ENCODE peak calls at places on chromosome 12, in ten cellular contexts. B, X, P, N, F, C, E, T, U and G are unnamed samples. For H3K4me1, the result is how much of the 10 kb centered on the place peaks cover.

GRCh38 chr12:43847427-43847826 is 11.5 kb downstream of the TMEM117 start:
- DNase-seq in U (no peak), X (no peak), E (no peak), C (no peak), N (no peak), F (no peak), B (no peak), P (no peak), T (no peak), G (no peak)

GRCh38 chr12:13061377-13061776 is 17.2 kb downstream of the FAM234B start:
- DNase-seq in E (no peak), C (no peak), U (no peak), P (no peak), X (no peak), N (no peak), T (no peak), F (peak), B (no peak), G (no peak)

GRCh38 chr12:86727151-86727550 is 471.0 kb upstream of the MGAT4C start:
- DNase-seq in X (no peak), E (no peak), F (no peak), N (no peak), T (no peak), U (no peak), B (no peak), C (no peak), P (no peak), G (no peak)

GRCh38 chr12:107619831-107620230 is 65.8 kb upstream of the PWP1 start:
- DNase-seq in U (no peak), X (no peak), C (no peak), F (no peak), B (no peak), P (no peak), T (no peak), N (no peak), E (no peak), G (no peak)

GRCh38 chr12:85658236-85658635 is 178.0 kb downstream of the RASSF9 start:
- DNase-seq in F (peak), U (no peak), N (no peak), X (no peak), C (no peak), E (no peak), P (no peak), T (no peak), B (no peak), G (no peak)

GRCh38 chr12:111034911-111035577 is 114.7 kb upstream of the MYL2 start:
- DNase-seq in B (no peak), F (no peak), E (no peak), U (no peak), P (no peak), N (peak), C (peak), T (no peak), X (no peak), G (peak)

GRCh38 chr12:2959194-2959507 is at the start of gene TEAD4:
- DNase-seq in B (peak), F (peak), P (peak), C (peak), E (no peak), T (no peak), X (peak), N (peak), U (peak), G (no peak)

GRCh38 chr12:41264281-41264680 is 76.2 kb downstream of the PDZRN4 start:
- DNase-seq in B (no peak), P (no peak), X (no peak), E (no peak), F (no peak), U (no peak), C (peak), T (no peak), N (peak), G (no peak)

GRCh38 chr12:87728936-87729593 is 300.1 kb downstream of the C12orf50 start:
- DNase-seq in N (no peak), U (no peak), E (no peak), X (no peak), P (no peak), T (no peak), C (no peak), F (no peak), B (no peak), G (no peak)

GRCh38 chr12:81077686-81078441 is at the start of gene ACSS3:
- DNase-seq in F (no peak), B (no peak), C (peak), X (no peak), P (peak), N (peak), U (peak), E (peak), T (peak), G (no peak)

GRCh38 chr12:12483438-12483837 is 79.2 kb downstream of the DUSP16 start:
- DNase-seq in B (no peak), X (no peak), F (no peak), C (no peak), U (no peak), T (no peak), N (no peak), E (no peak), P (no peak), G (no peak)

GRCh38 chr12:86660488-86661171 is 404.4 kb upstream of the MGAT4C start:
- DNase-seq in T (no peak), E (no peak), X (no peak), N (no peak), B (peak), C (no peak), F (no peak), P (no peak), U (no peak), G (no peak)

GRCh38 chr12:123748661-123749060 is 13.4 kb upstream of the DNAH10 start:
- DNase-seq in F (no peak), N (no peak), T (no peak), B (no peak), C (no peak), U (no peak), E (no peak), P (no peak), X (no peak), G (no peak)

GRCh38 chr12:5318874-5319273 is 113.0 kb upstream of the NTF3 start:
- DNase-seq in P (no peak), T (no peak), C (no peak), B (peak), F (no peak), U (no peak), N (no peak), E (no peak), X (peak), G (no peak)

GRCh38 chr12:131487379-131488129 is 223.3 kb upstream of the SFSWAP start:
- DNase-seq in F (no peak), C (no peak), P (no peak), X (no peak), N (no peak), T (no peak), B (no peak), U (no peak), E (no peak), G (no peak)

GRCh38 chr12:104671407-104672095 is 214.8 kb downstream of the CHST11 start:
- DNase-seq in B (peak), P (peak), C (no peak), E (peak), U (peak), X (peak), N (peak), F (peak), T (peak), G (peak)
- H3K4me3 ChIP-seq in B (peak), P (no peak), C (no peak), E (no peak), U (no peak), X (no peak), N (no peak), F (no peak), T (no peak), G (no peak)

GRCh38 chr12:49740930-49741881 is at the start of gene TMBIM6:
- DNase-seq in U (peak), F (peak), N (peak), P (peak), C (peak), X (peak), E (peak), T (peak), B (peak), G (peak)

GRCh38 chr12:49748306-49748705 is 6.9 kb downstream of the TMBIM6 start:
- DNase-seq in B (no peak), X (no peak), U (no peak), P (no peak), T (no peak), F (no peak), N (no peak), E (no peak), C (no peak), G (no peak)

GRCh38 chr12:49748800-49749199 is 7.4 kb downstream of the TMBIM6 start:
- DNase-seq in E (no peak), T (no peak), B (no peak), P (no peak), X (no peak), C (no peak), U (no peak), F (no peak), N (no peak), G (no peak)

GRCh38 chr12:49741882-49742620 is 694 bp downstream of the TMBIM6 start:
- DNase-seq in X (peak), C (peak), U (peak), N (peak), F (peak), P (peak), E (peak), B (peak), T (peak), G (peak)

GRCh38 chr12:49744363-49744885 is 3.1 kb downstream of the TMBIM6 start:
- DNase-seq in E (no peak), C (no peak), X (no peak), P (no peak), N (no peak), T (no peak), B (no peak), U (no peak), F (peak), G (no peak)
- H3K4me1 ChIP-seq in E (half or more), C (under half), X (half or more), P (half or more), N (under half), T (under half), B (under half), U (half or more), F (under half), G (half or more)

GRCh38 chr12:120098756-120099470 is 17.6 kb downstream of the RAB35 start:
- DNase-seq in E (no peak), B (no peak), T (no peak), N (no peak), P (no peak), X (no peak), C (no peak), F (no peak), U (no peak), G (no peak)

GRCh38 chr12:120095356-120096135 is 21.0 kb downstream of the RAB35 start:
- DNase-seq in T (no peak), P (no peak), U (no peak), E (no peak), B (no peak), F (no peak), C (peak), N (no peak), X (no peak), G (no peak)

GRCh38 chr12:120093592-120094355 is 22.8 kb downstream of the RAB35 start:
- DNase-seq in P (no peak), C (peak), E (no peak), X (no peak), T (no peak), N (peak), F (peak), U (no peak), B (no peak), G (no peak)

GRCh38 chr12:120094485-120094884 is 22.1 kb downstream of the RAB35 start:
- DNase-seq in B (no peak), T (no peak), U (no peak), N (peak), X (no peak), P (no peak), E (no peak), C (no peak), F (no peak), G (no peak)

DNA sequence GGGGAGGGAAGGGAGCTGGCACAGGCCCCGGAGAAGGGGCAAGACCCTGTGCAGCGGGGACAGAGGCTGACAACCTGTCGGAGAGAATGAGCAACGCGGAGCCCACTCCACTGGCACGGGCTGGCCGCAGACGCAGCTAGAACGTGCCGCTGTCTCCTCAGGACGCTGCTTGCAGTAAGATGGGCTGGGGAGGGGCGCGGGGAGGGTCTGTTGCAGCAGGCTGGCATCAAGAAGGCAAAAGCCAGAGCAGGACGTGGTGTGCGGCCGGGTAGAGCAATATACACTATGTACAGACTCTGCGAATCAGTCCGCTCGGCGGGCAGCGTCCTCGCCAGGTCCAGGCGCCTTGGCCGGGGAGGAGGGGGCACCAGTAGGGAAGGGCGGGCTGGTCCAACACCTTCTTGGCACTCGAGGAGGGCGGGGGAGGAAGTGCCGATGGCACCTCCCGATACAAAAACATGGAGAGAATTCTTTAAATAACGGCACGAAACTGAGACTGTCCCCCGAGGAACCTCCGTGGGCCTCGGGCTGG is 19.8 kb downstream of the RAB35 start:
- DNase-seq in E (no peak), T (no peak), B (no peak), P (no peak), X (no peak), F (no peak), C (no peak), U (no peak), N (no peak), G (no peak)
- TF ChIP-seq POLR2AphosphoS5 in E (no peak), T (no peak), B (no peak), P (no peak), X (no peak), F (no peak), C (no peak), U (no peak), N (no peak), G (no peak)

GRCh38 chr12:53968214-53969127 is 4.5 kb upstream of the HOXC11 start:
- DNase-seq in U (no peak), E (no peak), P (no peak), B (no peak), T (no peak), C (no peak), F (no peak), X (no peak), N (no peak), G (peak)
- H3K4me3 ChIP-seq in U (no peak), E (no peak), P (no peak), B (no peak), T (no peak), C (no peak), F (no peak), X (no peak), N (no peak), G (no peak)

GRCh38 chr12:132501189-132501940 is 11.4 kb downstream of the FBRSL1 start:
- DNase-seq in B (no peak), T (no peak), P (no peak), N (no peak), E (no peak), F (peak), C (no peak), X (no peak), U (no peak), G (no peak)
- H3K4me1 ChIP-seq in B (under half), T (under half), P (half or more), N (under half), E (half or more), F (under half), C (under half), X (half or more), U (half or more), G (half or more)

GRCh38 chr12:64633940-64634337 is 23.6 kb downstream of the RASSF3 start:
- DNase-seq in U (peak), X (peak), P (peak), F (peak), E (no peak), B (no peak), C (no peak), N (no peak), T (peak), G (no peak)
- TF ChIP-seq POLR2AphosphoS5 in U (peak), X (no peak), P (peak), F (no peak), E (no peak), B (no peak), C (no peak), N (no peak), T (no peak), G (no peak)